ENCODE peak calls at places on chromosomes 4 and X, in six cellular contexts. One of them, this sample, is unnamed.

GRCh38 chrX:12878536-12878935 is 11.7 kb downstream of the TLR7 start:
- DNase-seq in A549: no peak
- DNase-seq in IMR-90: no peak
- DNase-seq in NCI-H774: no peak
- DNase-seq in NCI-H748 treated with DMSO at 0.1 percent for 48 hours: no peak
- DNase-seq in CD4-positive, CD25-positive, alpha-beta regulatory T cell: no peak
- DNase-seq in this sample: no peak

GRCh38 chr4:85573270-85573669 is 98.3 kb downstream of the ARHGAP24 start:
- DNase-seq in A549: no peak
- DNase-seq in IMR-90: no peak
- DNase-seq in NCI-H774: no peak
- DNase-seq in NCI-H748 treated with DMSO at 0.1 percent for 48 hours: no peak
- DNase-seq in CD4-positive, CD25-positive, alpha-beta regulatory T cell: no peak
- DNase-seq in this sample: no peak

GRCh38 chr4:79445371-79445781 is 37.3 kb upstream of the GK2 start:
- DNase-seq in A549: no peak
- DNase-seq in IMR-90: no peak
- DNase-seq in NCI-H774: no peak
- DNase-seq in NCI-H748 treated with DMSO at 0.1 percent for 48 hours: peak
- DNase-seq in CD4-positive, CD25-positive, alpha-beta regulatory T cell: no peak
- DNase-seq in this sample: peak

GRCh38 chr4:37463457-37463856 is 218.9 kb downstream of the NWD2 start:
- DNase-seq in A549: no peak
- DNase-seq in IMR-90: no peak
- DNase-seq in NCI-H774: no peak
- DNase-seq in NCI-H748 treated with DMSO at 0.1 percent for 48 hours: no peak
- DNase-seq in CD4-positive, CD25-positive, alpha-beta regulatory T cell: no peak
- DNase-seq in this sample: peak

GRCh38 chrX:40012800-40013682 is 84.7 kb downstream of the BCOR start:
- DNase-seq in A549: peak
- DNase-seq in IMR-90: peak
- DNase-seq in NCI-H774: peak
- DNase-seq in NCI-H748 treated with DMSO at 0.1 percent for 48 hours: peak
- DNase-seq in CD4-positive, CD25-positive, alpha-beta regulatory T cell: no peak
- DNase-seq in this sample: peak

GRCh38 chr4:17511041-17511949 is 595 bp downstream of the QDPR start:
- DNase-seq in A549: peak
- DNase-seq in IMR-90: peak
- DNase-seq in NCI-H774: no peak
- DNase-seq in NCI-H748 treated with DMSO at 0.1 percent for 48 hours: no peak
- DNase-seq in CD4-positive, CD25-positive, alpha-beta regulatory T cell: peak
- DNase-seq in this sample: peak

GRCh38 chr4:184361443-184361842 is 112.9 kb downstream of the IRF2 start:
- DNase-seq in A549: no peak
- DNase-seq in IMR-90: peak
- DNase-seq in NCI-H774: no peak
- DNase-seq in NCI-H748 treated with DMSO at 0.1 percent for 48 hours: no peak
- DNase-seq in CD4-positive, CD25-positive, alpha-beta regulatory T cell: no peak
- DNase-seq in this sample: no peak

GRCh38 chrX:56932653-56933339 is 62.5 kb downstream of the SPIN3 start:
- DNase-seq in A549: no peak
- DNase-seq in IMR-90: no peak
- DNase-seq in NCI-H774: no peak
- DNase-seq in NCI-H748 treated with DMSO at 0.1 percent for 48 hours: no peak
- DNase-seq in CD4-positive, CD25-positive, alpha-beta regulatory T cell: no peak
- DNase-seq in this sample: no peak

GRCh38 chr4:83651846-83652245 is 115.9 kb downstream of the GPAT3 start:
- DNase-seq in A549: no peak
- DNase-seq in IMR-90: no peak
- DNase-seq in NCI-H774: no peak
- DNase-seq in NCI-H748 treated with DMSO at 0.1 percent for 48 hours: no peak
- DNase-seq in CD4-positive, CD25-positive, alpha-beta regulatory T cell: no peak
- DNase-seq in this sample: no peak